ENCODE peak calls at places on chromosomes 16 and 17, in four cellular contexts. One of them, this sample, is unnamed.

GRCh38 chr16:29312835-29313558 is 93.5 kb downstream of the NPIPB11 start:
- DNase-seq in HCT116: no peak
- DNase-seq in PC-9: no peak
- DNase-seq in GM23248: no peak
- DNase-seq in this sample: no peak

GRCh38 chr17:37543527-37544122 is 53.9 kb downstream of the DUSP14 start:
- DNase-seq in HCT116: no peak
- DNase-seq in PC-9: no peak
- DNase-seq in GM23248: no peak
- DNase-seq in this sample: no peak

GRCh38 chr16:14303654-14304394 is 232.7 kb downstream of the MRTFB start:
- DNase-seq in HCT116: no peak
- DNase-seq in PC-9: no peak
- DNase-seq in GM23248: peak
- DNase-seq in this sample: no peak

GRCh38 chr17:55601874-55602364 is 90.7 kb upstream of the SMIM36 start:
- DNase-seq in HCT116: peak
- DNase-seq in PC-9: peak
- DNase-seq in GM23248: peak
- DNase-seq in this sample: no peak

GRCh38 chr16:79599837-79600635 is 501 bp downstream of the MAF start:
- DNase-seq in HCT116: no peak
- DNase-seq in PC-9: no peak
- DNase-seq in GM23248: peak
- DNase-seq in this sample: no peak

GRCh38 chr17:6498798-6499540 is 54.7 kb downstream of the PIMREG start:
- DNase-seq in HCT116: no peak
- DNase-seq in PC-9: no peak
- DNase-seq in GM23248: no peak
- DNase-seq in this sample: no peak

GRCh38 chr17:19397556-19398041 is 10.6 kb upstream of the MFAP4 start:
- DNase-seq in HCT116: no peak
- DNase-seq in PC-9: no peak
- DNase-seq in GM23248: no peak
- DNase-seq in this sample: no peak

GRCh38 chr17:81400939-81401726 is 5.9 kb downstream of the BAHCC1 start:
- DNase-seq in HCT116: no peak
- DNase-seq in PC-9: no peak
- DNase-seq in GM23248: peak
- DNase-seq in this sample: no peak

GRCh38 chr16:59342669-59343068 is 608.6 kb upstream of the GOT2 start:
- DNase-seq in HCT116: no peak
- DNase-seq in PC-9: no peak
- DNase-seq in GM23248: no peak
- DNase-seq in this sample: no peak

GRCh38 chr17:51059781-51060180 is 60.9 kb downstream of the SPAG9 start:
- DNase-seq in HCT116: no peak
- DNase-seq in PC-9: peak
- DNase-seq in GM23248: peak
- DNase-seq in this sample: no peak

GRCh38 chr17:81528384-81528650 is 140 bp downstream of the FSCN2 start:
- DNase-seq in HCT116: no peak
- DNase-seq in PC-9: no peak
- DNase-seq in GM23248: no peak
- DNase-seq in this sample: no peak

GRCh38 chr17:82116246-82116645 is 18.2 kb upstream of the FASN start:
- DNase-seq in HCT116: no peak
- DNase-seq in PC-9: no peak
- DNase-seq in GM23248: no peak
- DNase-seq in this sample: no peak

GRCh38 chr16:66874079-66874775 is 6.1 kb upstream of the PDP2 start:
- DNase-seq in HCT116: no peak
- DNase-seq in PC-9: no peak
- DNase-seq in GM23248: peak
- DNase-seq in this sample: no peak

GRCh38 chr16:67185003-67185865 is 1.5 kb upstream of the MATCAP1 start:
- DNase-seq in HCT116: peak
- DNase-seq in PC-9: peak
- DNase-seq in GM23248: peak
- DNase-seq in this sample: no peak

GRCh38 chr16:2482181-2483107 is 7.5 kb downstream of the TBC1D24 start:
- DNase-seq in HCT116: no peak
- DNase-seq in PC-9: no peak
- DNase-seq in GM23248: peak
- DNase-seq in this sample: no peak

GRCh38 chr17:4584125-4584834 is at the start of gene SMTNL2:
- DNase-seq in HCT116: no peak
- DNase-seq in PC-9: no peak
- DNase-seq in GM23248: peak
- DNase-seq in this sample: no peak

GRCh38 chr17:31739300-31739699 is 119.7 kb downstream of the COPRS start:
- DNase-seq in HCT116: no peak
- DNase-seq in PC-9: no peak
- DNase-seq in GM23248: peak
- DNase-seq in this sample: no peak

GRCh38 chr16:72783716-72784320 is 264.1 kb downstream of the ZFHX3 start:
- DNase-seq in HCT116: no peak
- DNase-seq in PC-9: no peak
- DNase-seq in GM23248: peak
- DNase-seq in this sample: no peak

GRCh38 chr17:80826955-80827645 is 164.5 kb upstream of the CHMP6 start:
- DNase-seq in HCT116: no peak
- DNase-seq in PC-9: peak
- DNase-seq in GM23248: peak
- DNase-seq in this sample: no peak

GRCh38 chr17:67730706-67731105 is 13.0 kb downstream of the NOL11 start:
- DNase-seq in HCT116: no peak
- DNase-seq in PC-9: no peak
- DNase-seq in GM23248: no peak
- DNase-seq in this sample: no peak

GRCh38 chr17:45114117-45114932 is 18.0 kb downstream of the PLCD3 start:
- DNase-seq in HCT116: no peak
- DNase-seq in PC-9: no peak
- DNase-seq in GM23248: no peak
- DNase-seq in this sample: no peak

GRCh38 chr16:1918890-1919679 is 870 bp upstream of the HS3ST6 start:
- DNase-seq in HCT116: no peak
- DNase-seq in PC-9: no peak
- DNase-seq in GM23248: no peak
- DNase-seq in this sample: no peak

GRCh38 chr16:12729448-12729847 is 74.2 kb downstream of the CPPED1 start:
- DNase-seq in HCT116: no peak
- DNase-seq in PC-9: no peak
- DNase-seq in GM23248: peak
- DNase-seq in this sample: no peak

GRCh38 chr17:49764559-49765180 is 739 bp upstream of the FAM117A start:
- DNase-seq in HCT116: no peak
- DNase-seq in PC-9: no peak
- DNase-seq in GM23248: no peak
- DNase-seq in this sample: no peak

GRCh38 chr16:11170201-11170600 is 85.8 kb downstream of the SOCS1 start:
- DNase-seq in HCT116: no peak
- DNase-seq in PC-9: no peak
- DNase-seq in GM23248: no peak
- DNase-seq in this sample: no peak

GRCh38 chr16:2035431-2036199 is 8.9 kb downstream of the NHERF2 start:
- DNase-seq in HCT116: no peak
- DNase-seq in PC-9: no peak
- DNase-seq in GM23248: peak
- DNase-seq in this sample: no peak

GRCh38 chr17:31754239-31754945 is 104.7 kb downstream of the COPRS start:
- DNase-seq in HCT116: peak
- DNase-seq in PC-9: peak
- DNase-seq in GM23248: peak
- DNase-seq in this sample: no peak

GRCh38 chr17:64747938-64748540 is 85.9 kb upstream of the SMURF2 start:
- DNase-seq in HCT116: no peak
- DNase-seq in PC-9: no peak
- DNase-seq in GM23248: peak
- DNase-seq in this sample: no peak

GRCh38 chr16:19860146-19861030 is 24.3 kb downstream of the GPRC5B start:
- DNase-seq in HCT116: no peak
- DNase-seq in PC-9: no peak
- DNase-seq in GM23248: no peak
- DNase-seq in this sample: no peak

GRCh38 chr17:29091591-29092291 is 48.8 kb downstream of the PIPOX start:
- DNase-seq in HCT116: no peak
- DNase-seq in PC-9: no peak
- DNase-seq in GM23248: no peak
- DNase-seq in this sample: no peak

GRCh38 chr17:35448214-35448898 is at the start of gene SLFN13:
- DNase-seq in HCT116: no peak
- DNase-seq in PC-9: peak
- DNase-seq in GM23248: peak
- DNase-seq in this sample: no peak

GRCh38 chr17:82299452-82299851 is 18.0 kb downstream of the CD7 start:
- DNase-seq in HCT116: no peak
- DNase-seq in PC-9: no peak
- DNase-seq in GM23248: no peak
- DNase-seq in this sample: no peak

GRCh38 chr17:48486557-48486956 is 44.3 kb downstream of the HOXB1 start:
- DNase-seq in HCT116: peak
- DNase-seq in PC-9: no peak
- DNase-seq in GM23248: peak
- DNase-seq in this sample: no peak

GRCh38 chr17:61251939-61252865 is 147.4 kb upstream of the TBX2 start:
- DNase-seq in HCT116: no peak
- DNase-seq in PC-9: no peak
- DNase-seq in GM23248: peak
- DNase-seq in this sample: no peak

GRCh38 chr17:66255527-66255971 is 26.3 kb upstream of the APOH start:
- DNase-seq in HCT116: no peak
- DNase-seq in PC-9: no peak
- DNase-seq in GM23248: no peak
- DNase-seq in this sample: peak

GRCh38 chr16:15548482-15548891 is 94.5 kb downstream of the MARF1 start:
- DNase-seq in HCT116: no peak
- DNase-seq in PC-9: no peak
- DNase-seq in GM23248: peak
- DNase-seq in this sample: no peak

GRCh38 chr16:77807-78443 is at the start of gene MPG:
- DNase-seq in HCT116: no peak
- DNase-seq in PC-9: peak
- DNase-seq in GM23248: peak
- DNase-seq in this sample: no peak

GRCh38 chr16:2428051-2428786 is 1.0 kb upstream of the CCNF start:
- DNase-seq in HCT116: no peak
- DNase-seq in PC-9: no peak
- DNase-seq in GM23248: peak
- DNase-seq in this sample: no peak

GRCh38 chr17:75244133-75244866 is 17.1 kb downstream of the GGA3 start:
- DNase-seq in HCT116: no peak
- DNase-seq in PC-9: no peak
- DNase-seq in GM23248: no peak
- DNase-seq in this sample: no peak

GRCh38 chr16:74622005-74622404 is 15.1 kb upstream of the GLG1 start:
- DNase-seq in HCT116: no peak
- DNase-seq in PC-9: no peak
- DNase-seq in GM23248: no peak
- DNase-seq in this sample: no peak

DNA sequence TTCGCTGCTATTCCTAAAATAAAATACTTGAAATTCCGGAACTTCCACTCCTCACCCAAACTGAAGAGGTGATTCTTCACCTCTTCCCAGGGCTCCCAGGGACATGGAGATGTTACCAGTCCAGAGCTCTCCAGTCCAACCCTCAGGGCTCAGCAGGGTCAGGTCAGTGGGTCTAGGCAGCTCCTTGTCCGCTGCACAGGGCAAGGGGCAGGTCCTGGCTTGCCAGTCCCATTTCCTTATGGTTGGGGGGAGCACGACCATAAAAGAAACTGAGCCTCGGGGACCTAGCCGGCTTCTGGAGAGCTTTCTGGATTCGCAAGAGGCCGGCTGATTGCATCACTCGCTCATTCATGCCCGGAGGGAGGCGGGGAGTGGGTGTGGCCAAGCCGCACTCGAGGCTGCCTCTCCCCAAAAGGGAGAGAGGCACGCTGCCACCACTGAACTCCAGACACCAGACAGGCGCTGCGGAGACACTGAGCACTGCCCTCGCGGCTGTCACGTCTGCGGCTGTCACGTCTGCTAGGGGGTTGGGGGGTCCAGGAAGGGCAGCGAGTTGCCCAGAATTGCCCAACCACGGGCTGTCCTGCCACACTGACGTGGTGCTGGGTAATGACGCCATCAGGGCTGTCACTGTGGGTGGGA is 15.8 kb downstream of the SLC7A5 start:
- DNase-seq in HCT116: peak
- DNase-seq in PC-9: peak
- DNase-seq in GM23248: peak
- DNase-seq in this sample: peak
- H3K4me3 ChIP-seq in HCT116: peak
- H3K4me3 ChIP-seq in PC-9: peak
- H3K4me3 ChIP-seq in GM23248: peak
- H3K4me3 ChIP-seq in this sample: peak

GRCh38 chr16:71201054-71201453 is 29.5 kb downstream of the HYDIN start:
- DNase-seq in HCT116: no peak
- DNase-seq in PC-9: peak
- DNase-seq in GM23248: no peak
- DNase-seq in this sample: no peak
- TF ChIP-seq EZH2 in HCT116: no peak
- TF ChIP-seq EZH2 in PC-9: no peak
- TF ChIP-seq EZH2 in GM23248: no peak
- TF ChIP-seq EZH2 in this sample: no peak

GRCh38 chr16:46686815-46687473 is 2.0 kb downstream of the VPS35 start:
- DNase-seq in HCT116: no peak
- DNase-seq in PC-9: no peak
- DNase-seq in GM23248: no peak
- DNase-seq in this sample: no peak
- H3K27ac ChIP-seq in HCT116: no peak
- H3K27ac ChIP-seq in PC-9: no peak
- H3K27ac ChIP-seq in GM23248: no peak
- H3K27ac ChIP-seq in this sample: no peak

GRCh38 chr17:8015957-8016631 is 13.7 kb downstream of the GUCY2D start:
- DNase-seq in HCT116: no peak
- DNase-seq in PC-9: no peak
- DNase-seq in GM23248: peak
- DNase-seq in this sample: no peak
- H3K4me3 ChIP-seq in HCT116: peak
- H3K4me3 ChIP-seq in PC-9: peak
- H3K4me3 ChIP-seq in GM23248: peak
- H3K4me3 ChIP-seq in this sample: no peak

DNA sequence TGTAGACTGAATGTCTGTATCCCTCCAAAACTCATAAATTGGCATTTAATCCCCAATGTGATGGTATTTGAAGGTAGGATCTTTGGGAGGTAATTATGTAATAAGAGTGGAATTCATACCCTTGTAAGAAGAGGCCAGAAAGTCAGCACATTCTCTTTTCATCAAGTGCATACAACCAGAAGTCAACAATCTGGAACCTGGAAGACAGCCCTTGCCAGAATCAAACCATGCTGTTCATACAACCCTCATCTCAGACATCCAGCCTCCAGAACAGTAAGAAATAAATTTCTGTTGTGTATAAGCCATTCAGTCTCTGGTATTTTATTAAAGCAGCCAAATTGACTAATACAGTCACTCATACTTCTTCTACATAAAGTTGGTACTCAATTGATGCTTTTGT is 481.0 kb upstream of the SOX9 start:
- DNase-seq in HCT116: no peak
- DNase-seq in PC-9: no peak
- DNase-seq in GM23248: no peak
- DNase-seq in this sample: no peak
- TF ChIP-seq EZH2 in HCT116: no peak
- TF ChIP-seq EZH2 in PC-9: no peak
- TF ChIP-seq EZH2 in GM23248: no peak
- TF ChIP-seq EZH2 in this sample: no peak